ENCODE peak calls at places on chromosomes 12 and 14, in five cellular contexts. E is IMR-90, C is SK-N-SH, O is K562, Z is GM12878. H is an unnamed sample.

GRCh38 chr12:105204916-105205315 is 31.1 kb downstream of the APPL2 start:
- DNase-seq in Z (no peak), O (no peak), C (no peak), E (peak), H (no peak)

GRCh38 chr12:4269279-4269991 is 4.1 kb upstream of the CCND2 start:
- DNase-seq in Z (no peak), O (peak), E (peak), C (peak), H (no peak)

GRCh38 chr12:98188649-98189048 is 326.7 kb upstream of the TMPO start:
- DNase-seq in C (no peak), O (no peak), Z (no peak), E (no peak), H (no peak)

GRCh38 chr14:55749201-55749812 is 169.3 kb downstream of the KTN1 start:
- DNase-seq in E (peak), C (no peak), O (no peak), Z (no peak), H (no peak)

GRCh38 chr12:3168775-3169221 is 91.6 kb downstream of the TSPAN9 start:
- DNase-seq in Z (no peak), O (peak), C (no peak), E (peak), H (no peak)

GRCh38 chr12:64675795-64676194 is 65.5 kb downstream of the RASSF3 start:
- DNase-seq in E (no peak), C (peak), O (no peak), Z (no peak), H (no peak)

GRCh38 chr14:105855893-105856675 is 329.7 kb downstream of the TMEM121 start:
- DNase-seq in O (no peak), C (no peak), Z (no peak), E (no peak), H (no peak)

GRCh38 chr12:107518868-107519267 is 166.7 kb upstream of the PWP1 start:
- DNase-seq in Z (no peak), E (no peak), C (no peak), O (no peak), H (no peak)

GRCh38 chr14:105312973-105313372 is 1.6 kb upstream of the PACS2 start:
- DNase-seq in C (no peak), Z (no peak), O (no peak), E (no peak), H (no peak)

GRCh38 chr12:103244596-103244995 is 251.2 kb downstream of the C12orf42 start:
- DNase-seq in E (no peak), O (no peak), C (no peak), Z (no peak), H (no peak)

GRCh38 chr12:103241184-103241583 is 254.6 kb downstream of the C12orf42 start:
- DNase-seq in C (no peak), Z (no peak), O (no peak), E (no peak), H (no peak)
- TF ChIP-seq MXI1 in C (no peak), Z (no peak), O (no peak), E (no peak), H (no peak)

GRCh38 chr14:97251423-97252155 is 454.4 kb downstream of the VRK1 start:
- DNase-seq in E (no peak), C (no peak), O (no peak), Z (no peak), H (no peak)
- TF ChIP-seq SMC3 in E (no peak), C (no peak), O (no peak), Z (no peak), H (no peak)

GRCh38 chr14:92556255-92556741 is 42.7 kb downstream of the RIN3 start:
- DNase-seq in O (no peak), E (peak), Z (no peak), C (no peak), H (no peak)

GRCh38 chr14:92551066-92551841 is 37.7 kb downstream of the RIN3 start:
- DNase-seq in Z (peak), C (no peak), E (no peak), O (no peak), H (no peak)

GRCh38 chr14:92555440-92556111 is 42.0 kb downstream of the RIN3 start:
- DNase-seq in C (no peak), E (no peak), O (no peak), Z (no peak), H (no peak)

GRCh38 chr14:92552066-92552465 is 38.5 kb downstream of the RIN3 start:
- DNase-seq in O (no peak), Z (no peak), C (no peak), E (no peak), H (no peak)

GRCh38 chr14:92553456-92553855 is 39.9 kb downstream of the RIN3 start:
- DNase-seq in E (peak), O (no peak), C (no peak), Z (no peak), H (no peak)
- TF ChIP-seq CTCF in E (peak), O (no peak), C (peak), Z (no peak), H (peak)

GRCh38 chr12:95146767-95147166 is 70.5 kb downstream of the FGD6 start:
- DNase-seq in E (no peak), Z (no peak), C (peak), O (no peak), H (no peak)

GRCh38 chr12:95151406-95151805 is 65.9 kb downstream of the FGD6 start:
- DNase-seq in C (no peak), Z (no peak), O (no peak), E (no peak), H (no peak)

GRCh38 chr12:95151821-95152220 is 65.4 kb downstream of the FGD6 start:
- DNase-seq in C (no peak), O (no peak), Z (no peak), E (no peak), H (no peak)

GRCh38 chr12:95150501-95150900 is 66.8 kb downstream of the FGD6 start:
- DNase-seq in O (no peak), C (no peak), E (no peak), Z (no peak), H (no peak)

GRCh38 chr12:95147836-95148235 is 69.4 kb downstream of the FGD6 start:
- DNase-seq in E (no peak), Z (no peak), O (no peak), C (no peak), H (peak)
- TF ChIP-seq MXI1 in E (no peak), Z (no peak), O (no peak), C (no peak), H (no peak)

GRCh38 chr12:114501474-114501807 is 95.5 kb upstream of the TBX5 start:
- DNase-seq in Z (no peak), O (no peak), E (no peak), C (no peak), H (no peak)

GRCh38 chr12:114500775-114501473 is 95.0 kb upstream of the TBX5 start:
- DNase-seq in Z (no peak), O (no peak), E (no peak), C (no peak), H (no peak)

GRCh38 chr12:114504311-114504710 is 98.4 kb upstream of the TBX5 start:
- DNase-seq in O (no peak), E (peak), Z (no peak), C (no peak), H (no peak)

GRCh38 chr12:114499338-114499737 is 93.4 kb upstream of the TBX5 start:
- DNase-seq in O (no peak), Z (no peak), E (peak), C (no peak), H (no peak)
- TF ChIP-seq SMC3 in O (no peak), Z (no peak), E (no peak), C (no peak), H (no peak)

GRCh38 chr14:35046048-35046750 is at the start of gene FAM177A1:
- DNase-seq in Z (peak), O (peak), C (peak), E (peak), H (peak)
- TF ChIP-seq CTCF in Z (no peak), O (no peak), C (no peak), E (no peak), H (peak)

GRCh38 chr12:114684870-114685273 is 897 bp upstream of the TBX3 start:
- DNase-seq in C (no peak), O (no peak), Z (no peak), E (no peak), H (no peak)
- TF ChIP-seq MXI1 in C (no peak), O (no peak), Z (no peak), E (peak), H (no peak)